ENCODE peak calls at places on chromosome 22, in nine cellular contexts. One of them, this sample, is unnamed.

GRCh38 chr22:50626314-50626855 is 1.6 kb downstream of the ARSA start:
- DNase-seq in psoas muscle: no peak
- DNase-seq in heart right ventricle: no peak
- DNase-seq in esophagus squamous epithelium: no peak
- DNase-seq in spleen: peak
- DNase-seq in ascending aorta: no peak
- DNase-seq in colonic mucosa: no peak
- DNase-seq in GM23248: no peak
- DNase-seq in lower lobe of right lung: no peak
- DNase-seq in this sample: no peak

GRCh38 chr22:46457502-46458488 is 79.6 kb downstream of the CELSR1 start:
- DNase-seq in psoas muscle: no peak
- DNase-seq in heart right ventricle: no peak
- DNase-seq in esophagus squamous epithelium: no peak
- DNase-seq in spleen: no peak
- DNase-seq in ascending aorta: no peak
- DNase-seq in colonic mucosa: no peak
- DNase-seq in GM23248: peak
- DNase-seq in lower lobe of right lung: no peak
- DNase-seq in this sample: no peak

GRCh38 chr22:35349704-35350538 is 31.0 kb upstream of the HMOX1 start:
- DNase-seq in psoas muscle: no peak
- DNase-seq in heart right ventricle: no peak
- DNase-seq in esophagus squamous epithelium: no peak
- DNase-seq in spleen: peak
- DNase-seq in ascending aorta: no peak
- DNase-seq in colonic mucosa: no peak
- DNase-seq in GM23248: peak
- DNase-seq in lower lobe of right lung: no peak
- DNase-seq in this sample: no peak

GRCh38 chr22:48575567-48576332 is 1251.9 kb downstream of the BRD1 start:
- DNase-seq in psoas muscle: peak
- DNase-seq in heart right ventricle: peak
- DNase-seq in esophagus squamous epithelium: no peak
- DNase-seq in spleen: no peak
- DNase-seq in ascending aorta: no peak
- DNase-seq in colonic mucosa: no peak
- DNase-seq in GM23248: no peak
- DNase-seq in lower lobe of right lung: peak
- DNase-seq in this sample: no peak

GRCh38 chr22:45233386-45233785 is 7.3 kb downstream of the KIAA0930 start:
- DNase-seq in psoas muscle: no peak
- DNase-seq in heart right ventricle: no peak
- DNase-seq in esophagus squamous epithelium: no peak
- DNase-seq in spleen: peak
- DNase-seq in ascending aorta: no peak
- DNase-seq in colonic mucosa: no peak
- DNase-seq in GM23248: no peak
- DNase-seq in lower lobe of right lung: no peak
- DNase-seq in this sample: no peak

GRCh38 chr22:17431179-17431578 is 61.9 kb downstream of the CECR2 start:
- DNase-seq in psoas muscle: no peak
- DNase-seq in heart right ventricle: no peak
- DNase-seq in esophagus squamous epithelium: no peak
- DNase-seq in spleen: no peak
- DNase-seq in ascending aorta: no peak
- DNase-seq in colonic mucosa: no peak
- DNase-seq in GM23248: no peak
- DNase-seq in lower lobe of right lung: no peak
- DNase-seq in this sample: no peak

GRCh38 chr22:36349726-36350125 is 38.0 kb downstream of the MYH9 start:
- DNase-seq in psoas muscle: no peak
- DNase-seq in heart right ventricle: no peak
- DNase-seq in esophagus squamous epithelium: no peak
- DNase-seq in spleen: no peak
- DNase-seq in ascending aorta: no peak
- DNase-seq in colonic mucosa: no peak
- DNase-seq in GM23248: no peak
- DNase-seq in lower lobe of right lung: no peak
- DNase-seq in this sample: no peak

GRCh38 chr22:35430897-35431322 is 31.0 kb downstream of the MCM5 start:
- DNase-seq in psoas muscle: peak
- DNase-seq in heart right ventricle: peak
- DNase-seq in esophagus squamous epithelium: no peak
- DNase-seq in spleen: peak
- DNase-seq in ascending aorta: peak
- DNase-seq in colonic mucosa: peak
- DNase-seq in GM23248: peak
- DNase-seq in lower lobe of right lung: peak
- DNase-seq in this sample: peak

GRCh38 chr22:46619830-46620501 is at the start of gene GRAMD4:
- DNase-seq in psoas muscle: peak
- DNase-seq in heart right ventricle: peak
- DNase-seq in esophagus squamous epithelium: no peak
- DNase-seq in spleen: peak
- DNase-seq in ascending aorta: no peak
- DNase-seq in colonic mucosa: no peak
- DNase-seq in GM23248: peak
- DNase-seq in lower lobe of right lung: no peak
- DNase-seq in this sample: no peak

GRCh38 chr22:46287873-46288751 is 8.6 kb upstream of the GTSE1 start:
- DNase-seq in psoas muscle: peak
- DNase-seq in heart right ventricle: peak
- DNase-seq in esophagus squamous epithelium: peak
- DNase-seq in spleen: peak
- DNase-seq in ascending aorta: peak
- DNase-seq in colonic mucosa: no peak
- DNase-seq in GM23248: no peak
- DNase-seq in lower lobe of right lung: peak
- DNase-seq in this sample: no peak

GRCh38 chr22:43185860-43186261 is 1.1 kb downstream of the TTLL12 start:
- DNase-seq in psoas muscle: peak
- DNase-seq in heart right ventricle: peak
- DNase-seq in esophagus squamous epithelium: no peak
- DNase-seq in spleen: no peak
- DNase-seq in ascending aorta: peak
- DNase-seq in colonic mucosa: peak
- DNase-seq in GM23248: peak
- DNase-seq in lower lobe of right lung: no peak
- DNase-seq in this sample: no peak

GRCh38 chr22:35900483-35901168 is 128.0 kb downstream of the RBFOX2 start:
- DNase-seq in psoas muscle: no peak
- DNase-seq in heart right ventricle: no peak
- DNase-seq in esophagus squamous epithelium: no peak
- DNase-seq in spleen: no peak
- DNase-seq in ascending aorta: no peak
- DNase-seq in colonic mucosa: no peak
- DNase-seq in GM23248: peak
- DNase-seq in lower lobe of right lung: no peak
- DNase-seq in this sample: no peak

DNA sequence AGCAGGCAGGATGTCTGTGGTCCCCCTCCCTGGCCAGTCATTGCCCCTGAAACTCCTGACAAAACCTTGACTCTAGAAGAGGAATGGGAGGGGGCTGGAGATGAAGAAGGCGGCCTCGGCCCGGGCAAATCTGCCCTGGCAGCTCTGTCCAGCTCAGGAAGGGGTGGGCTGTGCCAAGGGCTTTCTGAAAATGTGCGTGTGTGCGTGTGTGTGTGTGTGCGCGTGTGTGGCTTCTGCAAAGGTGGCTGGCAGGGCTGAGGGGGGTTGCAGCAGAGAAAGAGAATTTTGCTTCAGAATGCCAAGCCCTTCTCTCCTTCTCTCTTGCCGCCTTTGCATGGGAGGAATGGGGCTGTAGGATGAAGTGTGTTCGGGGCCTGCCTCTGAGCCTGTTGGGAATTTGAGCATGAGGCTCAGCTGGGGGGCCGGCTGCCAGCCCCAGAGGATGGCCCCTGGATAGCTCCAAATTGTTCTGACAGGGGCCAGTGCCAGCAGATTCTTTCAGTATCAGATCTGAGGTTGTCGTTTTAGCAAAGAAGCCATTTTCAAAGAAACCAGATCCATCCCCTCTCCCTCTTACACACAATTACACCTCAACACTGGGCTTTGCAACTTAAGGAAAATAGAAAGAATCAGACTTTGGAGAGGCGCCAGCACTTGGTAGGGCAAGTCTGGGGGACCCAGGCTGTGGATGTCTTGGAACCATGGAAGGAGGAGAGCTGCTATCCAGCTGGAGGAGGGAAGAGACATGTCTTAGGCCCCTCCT is 3.5 kb downstream of the TIMP3 start:
- DNase-seq in psoas muscle: no peak
- DNase-seq in heart right ventricle: peak
- DNase-seq in esophagus squamous epithelium: no peak
- DNase-seq in spleen: no peak
- DNase-seq in ascending aorta: no peak
- DNase-seq in colonic mucosa: no peak
- DNase-seq in GM23248: peak
- DNase-seq in lower lobe of right lung: no peak
- DNase-seq in this sample: no peak
- H3K27ac ChIP-seq in psoas muscle: peak
- H3K27ac ChIP-seq in heart right ventricle: peak
- H3K27ac ChIP-seq in esophagus squamous epithelium: peak
- H3K27ac ChIP-seq in spleen: peak
- H3K27ac ChIP-seq in ascending aorta: peak
- H3K27ac ChIP-seq in colonic mucosa: no peak
- H3K27ac ChIP-seq in GM23248: peak
- H3K27ac ChIP-seq in lower lobe of right lung: peak
- H3K27ac ChIP-seq in this sample: no peak

GRCh38 chr22:20751185-20751851 is 22.6 kb upstream of the SERPIND1 start:
- DNase-seq in psoas muscle: no peak
- DNase-seq in heart right ventricle: no peak
- DNase-seq in esophagus squamous epithelium: no peak
- DNase-seq in spleen: no peak
- DNase-seq in ascending aorta: no peak
- DNase-seq in colonic mucosa: no peak
- DNase-seq in GM23248: no peak
- DNase-seq in lower lobe of right lung: no peak
- DNase-seq in this sample: no peak

GRCh38 chr22:20748082-20748481 is 25.8 kb upstream of the SERPIND1 start:
- DNase-seq in psoas muscle: no peak
- DNase-seq in heart right ventricle: no peak
- DNase-seq in esophagus squamous epithelium: no peak
- DNase-seq in spleen: no peak
- DNase-seq in ascending aorta: no peak
- DNase-seq in colonic mucosa: no peak
- DNase-seq in GM23248: no peak
- DNase-seq in lower lobe of right lung: no peak
- DNase-seq in this sample: no peak

GRCh38 chr22:20748820-20749428 is 25.0 kb upstream of the SERPIND1 start:
- DNase-seq in psoas muscle: no peak
- DNase-seq in heart right ventricle: no peak
- DNase-seq in esophagus squamous epithelium: no peak
- DNase-seq in spleen: no peak
- DNase-seq in ascending aorta: no peak
- DNase-seq in colonic mucosa: peak
- DNase-seq in GM23248: peak
- DNase-seq in lower lobe of right lung: no peak
- DNase-seq in this sample: no peak

GRCh38 chr22:20750461-20751184 is 23.3 kb upstream of the SERPIND1 start:
- DNase-seq in psoas muscle: peak
- DNase-seq in heart right ventricle: peak
- DNase-seq in esophagus squamous epithelium: no peak
- DNase-seq in spleen: no peak
- DNase-seq in ascending aorta: no peak
- DNase-seq in colonic mucosa: peak
- DNase-seq in GM23248: peak
- DNase-seq in lower lobe of right lung: no peak
- DNase-seq in this sample: no peak

GRCh38 chr22:20749453-20749852 is 24.5 kb upstream of the SERPIND1 start:
- DNase-seq in psoas muscle: no peak
- DNase-seq in heart right ventricle: no peak
- DNase-seq in esophagus squamous epithelium: no peak
- DNase-seq in spleen: no peak
- DNase-seq in ascending aorta: no peak
- DNase-seq in colonic mucosa: no peak
- DNase-seq in GM23248: no peak
- DNase-seq in lower lobe of right lung: peak
- DNase-seq in this sample: no peak
- H3K27ac ChIP-seq in psoas muscle: no peak
- H3K27ac ChIP-seq in heart right ventricle: no peak
- H3K27ac ChIP-seq in esophagus squamous epithelium: no peak
- H3K27ac ChIP-seq in spleen: peak
- H3K27ac ChIP-seq in ascending aorta: peak
- H3K27ac ChIP-seq in colonic mucosa: no peak
- H3K27ac ChIP-seq in GM23248: no peak
- H3K27ac ChIP-seq in lower lobe of right lung: peak
- H3K27ac ChIP-seq in this sample: no peak

GRCh38 chr22:19787849-19788141 is 27.2 kb downstream of the TBX1 start:
- DNase-seq in psoas muscle: peak
- DNase-seq in heart right ventricle: no peak
- DNase-seq in esophagus squamous epithelium: no peak
- DNase-seq in spleen: peak
- DNase-seq in ascending aorta: no peak
- DNase-seq in colonic mucosa: no peak
- DNase-seq in GM23248: no peak
- DNase-seq in lower lobe of right lung: peak
- DNase-seq in this sample: no peak

GRCh38 chr22:19791243-19791642 is 30.7 kb downstream of the TBX1 start:
- DNase-seq in psoas muscle: no peak
- DNase-seq in heart right ventricle: no peak
- DNase-seq in esophagus squamous epithelium: no peak
- DNase-seq in spleen: no peak
- DNase-seq in ascending aorta: no peak
- DNase-seq in colonic mucosa: no peak
- DNase-seq in GM23248: no peak
- DNase-seq in lower lobe of right lung: no peak
- DNase-seq in this sample: no peak

GRCh38 chr22:19788661-19789225 is 28.2 kb downstream of the TBX1 start:
- DNase-seq in psoas muscle: peak
- DNase-seq in heart right ventricle: no peak
- DNase-seq in esophagus squamous epithelium: no peak
- DNase-seq in spleen: peak
- DNase-seq in ascending aorta: no peak
- DNase-seq in colonic mucosa: no peak
- DNase-seq in GM23248: no peak
- DNase-seq in lower lobe of right lung: peak
- DNase-seq in this sample: no peak

GRCh38 chr22:19789406-19789805 is 28.8 kb downstream of the TBX1 start:
- DNase-seq in psoas muscle: peak
- DNase-seq in heart right ventricle: peak
- DNase-seq in esophagus squamous epithelium: no peak
- DNase-seq in spleen: peak
- DNase-seq in ascending aorta: no peak
- DNase-seq in colonic mucosa: no peak
- DNase-seq in GM23248: no peak
- DNase-seq in lower lobe of right lung: peak
- DNase-seq in this sample: no peak

GRCh38 chr22:19789828-19790227 is 29.2 kb downstream of the TBX1 start:
- DNase-seq in psoas muscle: no peak
- DNase-seq in heart right ventricle: no peak
- DNase-seq in esophagus squamous epithelium: no peak
- DNase-seq in spleen: peak
- DNase-seq in ascending aorta: no peak
- DNase-seq in colonic mucosa: no peak
- DNase-seq in GM23248: no peak
- DNase-seq in lower lobe of right lung: no peak
- DNase-seq in this sample: no peak
- H3K27ac ChIP-seq in psoas muscle: no peak
- H3K27ac ChIP-seq in heart right ventricle: no peak
- H3K27ac ChIP-seq in esophagus squamous epithelium: no peak
- H3K27ac ChIP-seq in spleen: no peak
- H3K27ac ChIP-seq in ascending aorta: no peak
- H3K27ac ChIP-seq in colonic mucosa: no peak
- H3K27ac ChIP-seq in GM23248: no peak
- H3K27ac ChIP-seq in lower lobe of right lung: no peak
- H3K27ac ChIP-seq in this sample: no peak

GRCh38 chr22:19887251-19887985 is 32.7 kb upstream of the GNB1L start:
- DNase-seq in psoas muscle: peak
- DNase-seq in heart right ventricle: no peak
- DNase-seq in esophagus squamous epithelium: no peak
- DNase-seq in spleen: peak
- DNase-seq in ascending aorta: no peak
- DNase-seq in colonic mucosa: no peak
- DNase-seq in GM23248: no peak
- DNase-seq in lower lobe of right lung: peak
- DNase-seq in this sample: no peak
- H3K27ac ChIP-seq in psoas muscle: no peak
- H3K27ac ChIP-seq in heart right ventricle: no peak
- H3K27ac ChIP-seq in esophagus squamous epithelium: no peak
- H3K27ac ChIP-seq in spleen: peak
- H3K27ac ChIP-seq in ascending aorta: no peak
- H3K27ac ChIP-seq in colonic mucosa: no peak
- H3K27ac ChIP-seq in GM23248: peak
- H3K27ac ChIP-seq in lower lobe of right lung: peak
- H3K27ac ChIP-seq in this sample: peak